ENCODE peak calls at places on chromosome 5, in eight cellular contexts. U, Z, J, K, L, I, H and Y are unnamed samples.

GRCh38 chr5:163565492-163565891 is 60.1 kb downstream of the MAT2B start:
- DNase-seq in J (no peak), U (no peak), L (peak; percentile 16), K (no peak), H (no peak), Z (no peak), I (no peak), Y (no peak)

GRCh38 chr5:129664336-129664937 is 83.5 kb upstream of the MINAR2 start:
- DNase-seq in U (no peak), K (peak; percentile 50), H (peak; percentile 19), L (peak; percentile 66), I (peak; percentile 18), Z (peak; percentile 71), J (peak; percentile 8), Y (no peak)

GRCh38 chr5:61030163-61030482 is 85.1 kb downstream of the NDUFAF2 start:
- DNase-seq in I (no peak), J (no peak), K (no peak), L (no peak), U (no peak), H (peak; percentile 35), Z (no peak), Y (no peak)

GRCh38 chr5:66757219-66757833 is 161.1 kb downstream of the MAST4 start:
- DNase-seq in J (peak; percentile 37), L (peak; percentile 85), U (peak; percentile 30), K (peak; percentile 26), I (peak; percentile 31), Z (peak; percentile 36), H (peak; percentile 37), Y (no peak)

GRCh38 chr5:178474562-178475184 is 115.5 kb downstream of the COL23A1 start:
- DNase-seq in J (no peak), H (no peak), Z (peak; percentile 69), K (no peak), U (no peak), L (no peak), I (no peak), Y (no peak)

GRCh38 chr5:168165977-168166376 is 125.5 kb upstream of the WWC1 start:
- DNase-seq in Z (no peak), U (no peak), K (no peak), L (no peak), J (no peak), H (no peak), I (no peak), Y (no peak)

GRCh38 chr5:144201578-144201977 is 30.9 kb downstream of the KCTD16 start:
- DNase-seq in Z (no peak), U (no peak), H (no peak), J (no peak), L (no peak), I (no peak), K (no peak), Y (no peak)

GRCh38 chr5:173468821-173469251 is 140.6 kb upstream of the STC2 start:
- DNase-seq in U (no peak), J (no peak), H (no peak), K (no peak), Z (no peak), I (no peak), L (peak; percentile 48), Y (no peak)

GRCh38 chr5:52043137-52043536 is 659.9 kb downstream of the ISL1 start:
- DNase-seq in Z (no peak), K (no peak), J (no peak), H (no peak), I (no peak), U (no peak), L (no peak), Y (no peak)

GRCh38 chr5:138360941-138361452 is 8.5 kb downstream of the KDM3B start:
- DNase-seq in I (no peak), Z (no peak), K (no peak), H (no peak), U (no peak), L (no peak), J (no peak), Y (no peak)

GRCh38 chr5:108567429-108567828 is 180.3 kb upstream of the FER start:
- DNase-seq in I (no peak), U (no peak), Z (no peak), J (peak; percentile 6), H (no peak), K (no peak), L (no peak), Y (no peak)

GRCh38 chr5:14714706-14715105 is 50.2 kb downstream of the OTULIN start:
- DNase-seq in U (no peak), I (no peak), H (no peak), Z (no peak), K (no peak), J (no peak), L (no peak), Y (no peak)

GRCh38 chr5:149550608-149551226 is 522 bp downstream of the CSNK1A1 start:
- DNase-seq in L (peak; percentile 22), J (peak; percentile 46), H (no peak), I (peak; percentile 28), K (peak; percentile 15), Z (peak; percentile 34), U (no peak), Y (no peak)

GRCh38 chr5:94440015-94440414 is 178.4 kb downstream of the KIAA0825 start:
- DNase-seq in Z (no peak), H (no peak), U (no peak), I (no peak), L (peak; percentile 36), K (no peak), J (no peak), Y (no peak)

GRCh38 chr5:176619203-176619568 is 9.2 kb upstream of the GPRIN1 start:
- DNase-seq in L (peak; percentile 88), U (no peak), H (no peak), K (peak; percentile 77), Z (peak; percentile 88), J (no peak), I (peak; percentile 90), Y (no peak)
- TF ChIP-seq CTCF in L (peak; percentile 51), U (no peak), H (peak; percentile 32), K (no peak), Z (no peak), J (peak; percentile 26), I (peak; percentile 20), Y (peak; percentile 52)

DNA sequence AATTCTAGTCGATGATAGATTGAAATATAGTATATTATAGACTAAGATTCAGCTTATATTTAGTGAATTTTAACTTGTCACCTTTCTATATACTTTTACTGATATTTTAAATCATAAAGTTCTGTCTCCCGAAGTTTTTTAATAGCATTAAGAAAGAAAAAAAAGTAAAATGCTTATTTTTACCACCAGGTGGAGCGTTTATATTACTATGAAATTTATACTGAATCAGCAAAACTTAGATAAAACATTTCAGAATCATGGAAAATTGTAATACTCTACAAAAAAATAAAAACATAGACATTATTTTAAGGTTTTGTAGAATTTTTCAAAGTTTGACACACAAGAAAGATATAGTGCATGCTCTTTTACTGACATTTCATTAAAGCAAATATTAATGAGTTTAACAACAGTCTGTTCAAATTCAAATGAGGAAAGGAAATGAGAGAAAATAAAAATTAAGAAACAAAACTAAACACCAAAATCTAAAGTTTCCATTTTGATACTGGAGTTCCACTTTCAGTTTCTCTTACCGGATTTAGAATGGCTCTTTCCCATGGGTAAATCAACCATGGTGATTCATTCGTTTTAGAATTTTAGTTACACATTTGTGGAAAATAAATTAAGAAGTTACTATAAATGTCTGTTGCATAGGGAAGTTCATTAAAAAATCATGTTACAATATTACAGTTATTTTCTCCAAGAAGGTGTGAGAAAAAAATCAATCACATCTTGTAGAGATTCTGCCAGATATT is 1035.3 kb downstream of the CDH12 start:
- DNase-seq in I (no peak), J (no peak), H (no peak), K (no peak), U (no peak), L (no peak), Z (no peak), Y (no peak)
- TF ChIP-seq CTCF in I (no peak), J (peak; percentile 39), H (peak; percentile 71), K (peak; percentile 85), U (peak; percentile 83), L (peak; percentile 24), Z (no peak), Y (peak; percentile 45)

GRCh38 chr5:1668141-1668721 is 131.4 kb downstream of the MRPL36 start:
- DNase-seq in L (no peak), K (no peak), U (no peak), J (no peak), H (no peak), I (no peak), Z (peak; percentile 44), Y (peak; percentile 78)
- TF ChIP-seq CTCF in L (no peak), K (no peak), U (no peak), J (no peak), H (no peak), I (no peak), Z (no peak), Y (no peak)

GRCh38 chr5:134738963-134739661 is 764 bp downstream of the CAMLG start:
- DNase-seq in J (no peak), I (peak; percentile 47), L (peak; percentile 45), K (peak; percentile 10), U (no peak), Z (peak; percentile 58), H (peak; percentile 42), Y (peak; percentile 70)
- TF ChIP-seq CTCF in J (no peak), I (peak; percentile 22), L (peak; percentile 25), K (no peak), U (no peak), Z (no peak), H (peak; percentile 57), Y (no peak)